ENCODE peak calls at places on chromosomes 7 and 10, in five cellular contexts. One of them, this sample, is unnamed.

GRCh38 chr7:91266067-91266930 is 2.1 kb downstream of the FZD1 start:
- DNase-seq in fibroblast of villous mesenchyme: no peak
- DNase-seq in MM.1S: no peak
- DNase-seq in Calu3: no peak
- DNase-seq in CD14-positive monocyte: no peak
- DNase-seq in this sample: no peak

GRCh38 chr7:158074896-158075632 is 512.6 kb downstream of the PTPRN2 start:
- DNase-seq in fibroblast of villous mesenchyme: no peak
- DNase-seq in CD14-positive monocyte: no peak
- DNase-seq in Calu3: no peak
- DNase-seq in MM.1S: no peak
- DNase-seq in this sample: no peak

GRCh38 chr10:11823122-11823988 is at the start of gene PROSER2:
- DNase-seq in MM.1S: no peak
- DNase-seq in CD14-positive monocyte: no peak
- DNase-seq in Calu3: peak
- DNase-seq in fibroblast of villous mesenchyme: peak
- DNase-seq in this sample: no peak

GRCh38 chr10:119737827-119738226 is 12.0 kb downstream of the INPP5F start:
- DNase-seq in fibroblast of villous mesenchyme: peak
- DNase-seq in Calu3: peak
- DNase-seq in MM.1S: no peak
- DNase-seq in CD14-positive monocyte: no peak
- DNase-seq in this sample: no peak

GRCh38 chr10:27446091-27446918 is 57.8 kb upstream of the RAB18 start:
- DNase-seq in fibroblast of villous mesenchyme: peak
- DNase-seq in CD14-positive monocyte: no peak
- DNase-seq in Calu3: no peak
- DNase-seq in MM.1S: peak
- DNase-seq in this sample: no peak

GRCh38 chr7:30136339-30136738 is 1.6 kb downstream of the MTURN start:
- DNase-seq in MM.1S: no peak
- DNase-seq in Calu3: no peak
- DNase-seq in CD14-positive monocyte: no peak
- DNase-seq in fibroblast of villous mesenchyme: no peak
- DNase-seq in this sample: no peak

GRCh38 chr10:6580279-6581029 is 378 bp upstream of the PRKCQ start:
- DNase-seq in fibroblast of villous mesenchyme: peak
- DNase-seq in CD14-positive monocyte: peak
- DNase-seq in MM.1S: peak
- DNase-seq in Calu3: peak
- DNase-seq in this sample: peak

GRCh38 chr10:46515402-46516192 is 40.9 kb downstream of the GPRIN2 start:
- DNase-seq in Calu3: no peak
- DNase-seq in fibroblast of villous mesenchyme: no peak
- DNase-seq in CD14-positive monocyte: peak
- DNase-seq in MM.1S: no peak
- DNase-seq in this sample: peak

GRCh38 chr10:105292236-105292635 is 651.1 kb downstream of the SORCS3 start:
- DNase-seq in MM.1S: no peak
- DNase-seq in Calu3: no peak
- DNase-seq in CD14-positive monocyte: no peak
- DNase-seq in fibroblast of villous mesenchyme: no peak
- DNase-seq in this sample: no peak

GRCh38 chr10:37067576-37067975 is 57.8 kb upstream of the ANKRD30A start:
- DNase-seq in fibroblast of villous mesenchyme: no peak
- DNase-seq in Calu3: peak
- DNase-seq in CD14-positive monocyte: no peak
- DNase-seq in MM.1S: no peak
- DNase-seq in this sample: no peak

GRCh38 chr7:2336626-2337025 is 18.0 kb upstream of the EIF3B start:
- DNase-seq in Calu3: no peak
- DNase-seq in fibroblast of villous mesenchyme: no peak
- DNase-seq in MM.1S: no peak
- DNase-seq in CD14-positive monocyte: no peak
- DNase-seq in this sample: no peak

GRCh38 chr7:100013328-100013676 is 2.1 kb upstream of the ZKSCAN1 start:
- DNase-seq in CD14-positive monocyte: no peak
- DNase-seq in Calu3: no peak
- DNase-seq in fibroblast of villous mesenchyme: no peak
- DNase-seq in MM.1S: peak
- DNase-seq in this sample: no peak

GRCh38 chr7:110017405-110017804 is 1073.5 kb upstream of the LRRN3 start:
- DNase-seq in CD14-positive monocyte: no peak
- DNase-seq in fibroblast of villous mesenchyme: no peak
- DNase-seq in Calu3: no peak
- DNase-seq in MM.1S: no peak
- DNase-seq in this sample: no peak

GRCh38 chr7:114533151-114533550 is 118.5 kb downstream of the FOXP2 start:
- DNase-seq in fibroblast of villous mesenchyme: peak
- DNase-seq in MM.1S: no peak
- DNase-seq in CD14-positive monocyte: no peak
- DNase-seq in Calu3: no peak
- DNase-seq in this sample: no peak

GRCh38 chr7:46360811-46361210 is 439.7 kb upstream of the IGFBP3 start:
- DNase-seq in Calu3: peak
- DNase-seq in fibroblast of villous mesenchyme: no peak
- DNase-seq in MM.1S: no peak
- DNase-seq in CD14-positive monocyte: no peak
- DNase-seq in this sample: no peak
- TF ChIP-seq CTCF in Calu3: no peak
- TF ChIP-seq CTCF in fibroblast of villous mesenchyme: no peak
- TF ChIP-seq CTCF in MM.1S: peak
- TF ChIP-seq CTCF in CD14-positive monocyte: no peak
- TF ChIP-seq CTCF in this sample: no peak

DNA sequence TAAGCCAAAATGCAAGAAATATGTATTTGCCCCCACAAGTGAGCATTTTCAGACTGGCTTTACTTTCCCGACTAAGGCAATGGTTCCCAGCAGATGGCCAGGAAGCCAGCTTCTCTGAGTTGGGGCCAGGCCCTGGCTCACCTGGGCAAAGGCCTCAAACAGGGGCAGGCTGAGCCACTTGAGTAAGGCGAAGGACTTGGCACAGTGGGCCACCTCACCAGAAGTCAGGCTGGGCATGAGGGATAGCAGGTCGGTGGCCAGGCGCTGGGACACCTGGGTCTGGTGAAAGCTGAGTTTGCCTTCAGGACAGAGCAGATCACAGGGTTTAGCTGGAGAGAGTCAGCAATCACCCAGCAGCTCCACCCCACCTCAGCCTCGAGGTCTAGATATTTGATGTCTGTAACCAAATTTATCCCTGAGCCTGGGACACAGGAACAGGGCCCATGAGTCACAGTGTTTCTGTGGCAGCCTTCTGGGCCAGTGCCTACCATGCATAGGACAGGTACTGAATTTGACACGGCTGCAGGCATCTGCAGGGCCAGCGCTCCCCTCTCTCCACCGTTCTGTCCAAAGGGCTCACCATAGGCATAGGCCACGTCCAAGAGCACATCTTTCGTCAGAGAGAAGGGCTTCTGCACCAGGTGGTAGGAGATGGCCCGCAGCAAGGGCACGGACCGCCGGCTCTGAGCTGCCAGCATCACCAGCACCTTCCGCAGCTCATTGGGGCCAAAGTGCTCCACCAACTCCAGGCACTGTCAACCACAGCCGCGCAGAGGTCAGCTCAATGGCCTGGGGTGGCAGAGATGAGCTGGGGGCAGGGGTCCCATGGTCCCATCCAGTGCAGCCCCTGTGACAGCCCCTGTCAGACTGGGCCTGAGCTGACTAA is 7.3 kb downstream of the TBRG4 start:
- DNase-seq in CD14-positive monocyte: no peak
- DNase-seq in Calu3: no peak
- DNase-seq in fibroblast of villous mesenchyme: no peak
- DNase-seq in MM.1S: no peak
- DNase-seq in this sample: no peak
- TF ChIP-seq CTCF in CD14-positive monocyte: no peak
- TF ChIP-seq CTCF in Calu3: no peak
- TF ChIP-seq CTCF in fibroblast of villous mesenchyme: no peak
- TF ChIP-seq CTCF in MM.1S: no peak
- TF ChIP-seq CTCF in this sample: no peak

GRCh38 chr10:86261933-86262665 is 104.5 kb downstream of the GRID1 start:
- DNase-seq in CD14-positive monocyte: no peak
- DNase-seq in fibroblast of villous mesenchyme: no peak
- DNase-seq in MM.1S: peak
- DNase-seq in Calu3: peak
- DNase-seq in this sample: peak
- TF ChIP-seq CTCF in CD14-positive monocyte: no peak
- TF ChIP-seq CTCF in fibroblast of villous mesenchyme: no peak
- TF ChIP-seq CTCF in MM.1S: peak
- TF ChIP-seq CTCF in Calu3: no peak
- TF ChIP-seq CTCF in this sample: no peak

GRCh38 chr7:159138508-159138907 is 6.2 kb downstream of the VIPR2 start:
- DNase-seq in MM.1S: no peak
- DNase-seq in CD14-positive monocyte: no peak
- DNase-seq in fibroblast of villous mesenchyme: no peak
- DNase-seq in Calu3: no peak
- DNase-seq in this sample: no peak

GRCh38 chr7:159136442-159136841 is 8.2 kb downstream of the VIPR2 start:
- DNase-seq in fibroblast of villous mesenchyme: no peak
- DNase-seq in CD14-positive monocyte: no peak
- DNase-seq in Calu3: no peak
- DNase-seq in MM.1S: no peak
- DNase-seq in this sample: peak

GRCh38 chr7:159136846-159137245 is 7.8 kb downstream of the VIPR2 start:
- DNase-seq in MM.1S: no peak
- DNase-seq in CD14-positive monocyte: no peak
- DNase-seq in Calu3: no peak
- DNase-seq in fibroblast of villous mesenchyme: no peak
- DNase-seq in this sample: peak

GRCh38 chr7:159139202-159139601 is 5.5 kb downstream of the VIPR2 start:
- DNase-seq in CD14-positive monocyte: no peak
- DNase-seq in MM.1S: no peak
- DNase-seq in Calu3: no peak
- DNase-seq in fibroblast of villous mesenchyme: no peak
- DNase-seq in this sample: peak

DNA sequence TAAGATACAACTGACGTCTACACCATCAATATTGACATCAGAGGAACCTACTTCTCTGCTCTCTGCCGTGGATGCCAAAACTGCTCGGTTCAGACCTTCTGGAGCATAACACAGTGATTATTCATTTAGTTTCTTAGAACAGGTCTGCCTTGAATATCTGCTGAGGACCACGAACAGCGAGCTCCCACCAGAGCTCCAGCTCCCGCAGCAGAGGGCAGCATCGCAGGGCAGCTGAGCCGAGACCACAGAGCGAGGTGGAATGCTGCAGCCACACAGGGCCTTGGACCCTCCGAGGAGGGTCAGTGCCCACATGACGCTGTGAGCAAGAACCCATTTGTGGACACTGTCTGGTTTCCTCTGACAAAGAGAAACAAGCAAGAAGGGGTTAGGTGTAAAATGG is 6.8 kb downstream of the VIPR2 start:
- DNase-seq in fibroblast of villous mesenchyme: no peak
- DNase-seq in MM.1S: no peak
- DNase-seq in Calu3: no peak
- DNase-seq in CD14-positive monocyte: no peak
- DNase-seq in this sample: peak
- TF ChIP-seq CTCF in fibroblast of villous mesenchyme: no peak
- TF ChIP-seq CTCF in MM.1S: no peak
- TF ChIP-seq CTCF in Calu3: no peak
- TF ChIP-seq CTCF in CD14-positive monocyte: no peak
- TF ChIP-seq CTCF in this sample: no peak

GRCh38 chr7:151876899-151877777 is at the start of gene PRKAG2:
- DNase-seq in CD14-positive monocyte: peak
- DNase-seq in fibroblast of villous mesenchyme: peak
- DNase-seq in Calu3: peak
- DNase-seq in MM.1S: peak
- DNase-seq in this sample: no peak
- TF ChIP-seq CTCF in CD14-positive monocyte: peak
- TF ChIP-seq CTCF in fibroblast of villous mesenchyme: no peak
- TF ChIP-seq CTCF in Calu3: no peak
- TF ChIP-seq CTCF in MM.1S: no peak
- TF ChIP-seq CTCF in this sample: no peak